ENCODE peak calls at places on chromosomes 11 and 22, in five cellular contexts. One of them, this sample, is unnamed. For H3K4me1, the result is how much of the 10 kb centered on the place peaks cover.

GRCh38 chr11:35237345-35237744 is 98.4 kb downstream of the CD44 start:
- DNase-seq in iPS DF 6.9: no peak
- DNase-seq in MM.1S: no peak
- DNase-seq in CD8-positive, alpha-beta T cell: no peak
- DNase-seq in uterus: no peak
- DNase-seq in this sample: no peak

GRCh38 chr11:6251120-6251733 is 8.4 kb upstream of the CCKBR start:
- DNase-seq in iPS DF 6.9: peak
- DNase-seq in MM.1S: peak
- DNase-seq in CD8-positive, alpha-beta T cell: peak
- DNase-seq in uterus: peak
- DNase-seq in this sample: peak

GRCh38 chr11:66361502-66361941 is 10.0 kb downstream of the SLC29A2 start:
- DNase-seq in iPS DF 6.9: no peak
- DNase-seq in MM.1S: no peak
- DNase-seq in CD8-positive, alpha-beta T cell: no peak
- DNase-seq in uterus: no peak
- DNase-seq in this sample: no peak

GRCh38 chr22:30208631-30209603 is 37.6 kb downstream of the LIF start:
- DNase-seq in iPS DF 6.9: no peak
- DNase-seq in MM.1S: no peak
- DNase-seq in CD8-positive, alpha-beta T cell: no peak
- DNase-seq in uterus: peak
- DNase-seq in this sample: no peak

GRCh38 chr11:95451261-95451660 is 220.3 kb upstream of the SESN3 start:
- DNase-seq in iPS DF 6.9: no peak
- DNase-seq in MM.1S: no peak
- DNase-seq in CD8-positive, alpha-beta T cell: no peak
- DNase-seq in uterus: no peak
- DNase-seq in this sample: no peak

GRCh38 chr11:2577071-2578005 is 122.5 kb downstream of the KCNQ1OT1 start:
- DNase-seq in iPS DF 6.9: no peak
- DNase-seq in MM.1S: no peak
- DNase-seq in CD8-positive, alpha-beta T cell: no peak
- DNase-seq in uterus: no peak
- DNase-seq in this sample: peak

GRCh38 chr11:5737672-5738071 is 1.4 kb downstream of the OR56B1 start:
- DNase-seq in iPS DF 6.9: no peak
- DNase-seq in MM.1S: no peak
- DNase-seq in CD8-positive, alpha-beta T cell: no peak
- DNase-seq in uterus: no peak
- DNase-seq in this sample: no peak

GRCh38 chr11:115580927-115581680 is 76.9 kb upstream of the CADM1 start:
- DNase-seq in iPS DF 6.9: no peak
- DNase-seq in MM.1S: no peak
- DNase-seq in CD8-positive, alpha-beta T cell: no peak
- DNase-seq in uterus: no peak
- DNase-seq in this sample: no peak

GRCh38 chr11:65148657-65149056 is 14.3 kb upstream of the SYVN1 start:
- DNase-seq in iPS DF 6.9: no peak
- DNase-seq in MM.1S: no peak
- DNase-seq in CD8-positive, alpha-beta T cell: no peak
- DNase-seq in uterus: no peak
- DNase-seq in this sample: no peak

GRCh38 chr22:32475428-32476010 is 908 bp downstream of the FBXO7 start:
- DNase-seq in iPS DF 6.9: no peak
- DNase-seq in MM.1S: peak
- DNase-seq in CD8-positive, alpha-beta T cell: peak
- DNase-seq in uterus: peak
- DNase-seq in this sample: no peak

GRCh38 chr11:61045271-61045670 is 57.0 kb upstream of the CD5 start:
- DNase-seq in iPS DF 6.9: no peak
- DNase-seq in MM.1S: no peak
- DNase-seq in CD8-positive, alpha-beta T cell: no peak
- DNase-seq in uterus: no peak
- DNase-seq in this sample: no peak

GRCh38 chr22:48438096-48438495 is 1389.6 kb downstream of the BRD1 start:
- DNase-seq in iPS DF 6.9: no peak
- DNase-seq in MM.1S: no peak
- DNase-seq in CD8-positive, alpha-beta T cell: no peak
- DNase-seq in uterus: no peak
- DNase-seq in this sample: no peak

GRCh38 chr11:104694259-104695070 is 203.8 kb downstream of the CASP12 start:
- DNase-seq in iPS DF 6.9: no peak
- DNase-seq in MM.1S: no peak
- DNase-seq in CD8-positive, alpha-beta T cell: no peak
- DNase-seq in uterus: no peak
- DNase-seq in this sample: no peak

GRCh38 chr22:50114221-50114981 is 24.6 kb downstream of the MOV10L1 start:
- DNase-seq in iPS DF 6.9: no peak
- DNase-seq in MM.1S: no peak
- DNase-seq in CD8-positive, alpha-beta T cell: no peak
- DNase-seq in uterus: no peak
- DNase-seq in this sample: no peak

GRCh38 chr11:60863550-60864521 is 3.5 kb upstream of the ZP1 start:
- DNase-seq in iPS DF 6.9: no peak
- DNase-seq in MM.1S: no peak
- DNase-seq in CD8-positive, alpha-beta T cell: no peak
- DNase-seq in uterus: no peak
- DNase-seq in this sample: no peak

GRCh38 chr11:34318111-34319037 is 39.4 kb downstream of the ABTB2 start:
- DNase-seq in iPS DF 6.9: no peak
- DNase-seq in MM.1S: no peak
- DNase-seq in CD8-positive, alpha-beta T cell: no peak
- DNase-seq in uterus: no peak
- DNase-seq in this sample: no peak

GRCh38 chr22:44975444-44976262 is 34.2 kb downstream of the PHF21B start:
- DNase-seq in iPS DF 6.9: peak
- DNase-seq in MM.1S: peak
- DNase-seq in CD8-positive, alpha-beta T cell: peak
- DNase-seq in uterus: peak
- DNase-seq in this sample: peak

GRCh38 chr11:60891103-60891741 is 15.2 kb downstream of the PRPF19 start:
- DNase-seq in iPS DF 6.9: no peak
- DNase-seq in MM.1S: no peak
- DNase-seq in CD8-positive, alpha-beta T cell: no peak
- DNase-seq in uterus: no peak
- DNase-seq in this sample: no peak

GRCh38 chr22:37898441-37899181 is 7.5 kb upstream of the MICALL1 start:
- DNase-seq in iPS DF 6.9: no peak
- DNase-seq in MM.1S: no peak
- DNase-seq in CD8-positive, alpha-beta T cell: no peak
- DNase-seq in uterus: no peak
- DNase-seq in this sample: no peak

GRCh38 chr22:46453006-46453828 is 84.2 kb downstream of the CELSR1 start:
- DNase-seq in iPS DF 6.9: no peak
- DNase-seq in MM.1S: no peak
- DNase-seq in CD8-positive, alpha-beta T cell: no peak
- DNase-seq in uterus: no peak
- DNase-seq in this sample: no peak

DNA sequence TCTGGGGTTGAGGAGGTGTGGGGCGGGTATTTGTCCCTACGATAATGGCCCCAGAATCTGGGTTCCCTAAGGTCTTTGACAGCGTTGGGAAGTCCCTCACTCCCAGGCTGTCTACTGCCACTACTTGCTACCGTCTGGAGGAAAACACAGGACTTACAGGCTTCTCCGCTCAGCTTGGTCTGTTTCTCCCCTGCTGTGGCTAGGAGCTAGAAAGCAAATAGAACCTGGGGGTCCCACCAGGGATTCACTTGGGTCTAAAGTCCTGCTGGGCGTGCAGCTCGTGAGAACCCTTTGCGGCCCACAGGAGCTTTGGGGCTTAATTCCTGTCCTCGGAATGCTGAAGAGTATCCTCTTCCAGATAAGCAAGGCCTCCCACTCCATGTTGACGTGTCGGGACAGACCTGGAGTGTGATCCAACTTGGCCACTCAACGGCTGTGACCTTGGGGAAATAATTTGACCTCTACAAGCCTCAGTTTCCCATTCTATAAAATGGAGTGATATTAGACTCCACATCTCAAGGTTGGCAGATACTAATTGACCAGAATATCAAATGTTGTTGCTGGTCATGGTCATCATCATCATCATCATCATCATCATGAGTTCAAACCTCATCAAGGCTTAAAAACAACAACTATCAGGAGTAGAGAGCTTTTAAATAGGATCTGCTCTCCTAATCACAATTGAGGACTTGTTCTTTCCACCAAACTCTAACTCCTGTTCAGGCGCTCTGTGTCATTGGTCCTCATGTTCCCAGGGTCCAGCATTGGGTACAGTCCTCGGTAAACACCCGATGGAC is 1.7 kb upstream of the MYBPC3 start:
- DNase-seq in iPS DF 6.9: no peak
- DNase-seq in MM.1S: no peak
- DNase-seq in CD8-positive, alpha-beta T cell: no peak
- DNase-seq in uterus: no peak
- DNase-seq in this sample: no peak
- H3K4me3 ChIP-seq in iPS DF 6.9: no peak
- H3K4me3 ChIP-seq in MM.1S: no peak
- H3K4me3 ChIP-seq in CD8-positive, alpha-beta T cell: no peak
- H3K4me3 ChIP-seq in uterus: peak
- H3K4me3 ChIP-seq in this sample: no peak

DNA sequence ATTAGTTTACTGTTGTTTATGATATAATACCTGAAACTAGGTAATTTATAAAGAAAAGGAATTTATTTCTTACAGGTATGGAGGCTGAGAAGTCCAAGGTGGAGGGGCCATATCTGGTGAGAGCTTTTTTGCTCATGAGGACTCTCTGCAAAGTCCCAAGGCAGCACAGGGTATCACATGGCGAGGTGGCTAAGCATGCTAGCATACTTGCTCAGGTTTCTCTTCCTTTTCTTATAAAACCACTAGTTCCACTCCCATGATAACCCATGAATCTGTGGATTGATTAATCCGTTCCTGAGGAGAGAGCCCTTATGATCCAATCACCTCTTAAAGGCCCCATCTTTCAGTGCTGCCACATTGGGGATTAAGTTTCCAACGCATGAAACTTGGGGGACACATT is 82.7 kb downstream of the PHF21A start:
- DNase-seq in iPS DF 6.9: no peak
- DNase-seq in MM.1S: no peak
- DNase-seq in CD8-positive, alpha-beta T cell: no peak
- DNase-seq in uterus: no peak
- DNase-seq in this sample: no peak
- H3K4me1 ChIP-seq in iPS DF 6.9: under half
- H3K4me1 ChIP-seq in MM.1S: under half
- H3K4me1 ChIP-seq in CD8-positive, alpha-beta T cell: under half
- H3K4me1 ChIP-seq in uterus: under half
- H3K4me1 ChIP-seq in this sample: under half

GRCh38 chr11:120329556-120329955 is 4.5 kb downstream of the TLCD5 start:
- DNase-seq in iPS DF 6.9: no peak
- DNase-seq in MM.1S: no peak
- DNase-seq in CD8-positive, alpha-beta T cell: no peak
- DNase-seq in uterus: no peak
- DNase-seq in this sample: no peak

GRCh38 chr11:120324932-120325810 is at the start of gene TLCD5:
- DNase-seq in iPS DF 6.9: peak
- DNase-seq in MM.1S: peak
- DNase-seq in CD8-positive, alpha-beta T cell: peak
- DNase-seq in uterus: peak
- DNase-seq in this sample: no peak

GRCh38 chr11:120326228-120326627 is 1.1 kb downstream of the TLCD5 start:
- DNase-seq in iPS DF 6.9: no peak
- DNase-seq in MM.1S: no peak
- DNase-seq in CD8-positive, alpha-beta T cell: no peak
- DNase-seq in uterus: no peak
- DNase-seq in this sample: no peak

GRCh38 chr11:120327311-120327710 is 2.2 kb downstream of the TLCD5 start:
- DNase-seq in iPS DF 6.9: no peak
- DNase-seq in MM.1S: no peak
- DNase-seq in CD8-positive, alpha-beta T cell: no peak
- DNase-seq in uterus: no peak
- DNase-seq in this sample: no peak

DNA sequence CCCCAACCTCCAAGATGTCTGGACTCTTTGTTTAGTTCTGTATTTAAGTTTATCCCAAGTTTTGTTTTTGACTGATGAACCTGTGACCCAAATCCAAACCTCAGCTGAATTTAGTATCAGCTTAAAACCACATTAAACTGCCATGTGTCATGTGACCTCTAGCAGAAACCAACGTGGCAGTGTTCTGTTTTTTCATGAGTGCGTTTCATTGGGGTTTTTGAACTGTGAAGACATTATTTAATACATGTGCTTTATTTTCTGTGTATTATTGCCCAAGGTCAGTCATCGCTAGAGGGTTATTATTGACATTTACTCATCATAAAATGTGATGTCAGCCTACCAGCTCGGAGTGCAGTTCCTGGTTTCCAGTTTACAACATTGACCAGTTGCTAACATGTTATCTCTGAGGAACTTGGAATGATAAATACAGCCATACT is 1.8 kb downstream of the TLCD5 start:
- DNase-seq in iPS DF 6.9: no peak
- DNase-seq in MM.1S: peak
- DNase-seq in CD8-positive, alpha-beta T cell: no peak
- DNase-seq in uterus: no peak
- DNase-seq in this sample: no peak
- H3K4me3 ChIP-seq in iPS DF 6.9: no peak
- H3K4me3 ChIP-seq in MM.1S: no peak
- H3K4me3 ChIP-seq in CD8-positive, alpha-beta T cell: no peak
- H3K4me3 ChIP-seq in uterus: no peak
- H3K4me3 ChIP-seq in this sample: no peak

GRCh38 chr22:20132686-20133246 is 1.2 kb downstream of the ZDHHC8 start:
- DNase-seq in iPS DF 6.9: no peak
- DNase-seq in MM.1S: no peak
- DNase-seq in CD8-positive, alpha-beta T cell: no peak
- DNase-seq in uterus: no peak
- DNase-seq in this sample: no peak
- H3K4me1 ChIP-seq in iPS DF 6.9: under half
- H3K4me1 ChIP-seq in MM.1S: under half
- H3K4me1 ChIP-seq in CD8-positive, alpha-beta T cell: half or more
- H3K4me1 ChIP-seq in uterus: under half
- H3K4me1 ChIP-seq in this sample: under half

GRCh38 chr11:394034-394857 is at the start of gene PKP3:
- DNase-seq in iPS DF 6.9: no peak
- DNase-seq in MM.1S: no peak
- DNase-seq in CD8-positive, alpha-beta T cell: no peak
- DNase-seq in uterus: no peak
- DNase-seq in this sample: no peak
- H3K4me3 ChIP-seq in iPS DF 6.9: peak
- H3K4me3 ChIP-seq in MM.1S: no peak
- H3K4me3 ChIP-seq in CD8-positive, alpha-beta T cell: no peak
- H3K4me3 ChIP-seq in uterus: no peak
- H3K4me3 ChIP-seq in this sample: no peak

GRCh38 chr22:24002849-24003248 is 2.4 kb downstream of the GSTT4 start:
- DNase-seq in iPS DF 6.9: no peak
- DNase-seq in MM.1S: no peak
- DNase-seq in CD8-positive, alpha-beta T cell: no peak
- DNase-seq in uterus: no peak
- DNase-seq in this sample: no peak
- H3K4me1 ChIP-seq in iPS DF 6.9: under half
- H3K4me1 ChIP-seq in MM.1S: under half
- H3K4me1 ChIP-seq in CD8-positive, alpha-beta T cell: under half
- H3K4me1 ChIP-seq in uterus: under half
- H3K4me1 ChIP-seq in this sample: under half

This sample was measured in naive thymus-derived CD4-positive, alpha-beta T cell.